ENCODE peak calls at places on chromosomes 5 and 9, in nine cellular contexts. A is GM23338, V is upper lobe of left lung, N is transverse colon, U is H1, W is HepG2, C is breast epithelium, R is HCT116, L is spleen. K is an unnamed sample.

GRCh38 chr5:74412064-74412463 is 228.5 kb downstream of the ENC1 start:
- DNase-seq in A (peak; percentile 60), V (no peak), N (no peak), U (no peak), W (no peak), C (no peak), R (no peak), L (no peak), K (no peak)

GRCh38 chr5:120613729-120614128 is 149.6 kb downstream of the PRR16 start:
- DNase-seq in A (no peak), V (no peak), N (no peak), U (no peak), W (no peak), C (no peak), R (no peak), L (no peak), K (no peak)

GRCh38 chr5:115349001-115349817 is 52.8 kb upstream of the CCDC112 start:
- DNase-seq in A (no peak), V (no peak), N (peak; percentile 42), U (no peak), W (peak; percentile 69), C (peak; percentile 30), R (peak; percentile 36), L (no peak), K (no peak)

GRCh38 chr9:136558373-136558772 is 12.5 kb upstream of the NOTCH1 start:
- DNase-seq in A (no peak), V (no peak), N (no peak), U (no peak), W (no peak), C (no peak), R (no peak), L (no peak), K (no peak)

GRCh38 chr5:73911761-73912393 is 285.9 kb downstream of the ARHGEF28 start:
- DNase-seq in A (no peak), V (no peak), N (no peak), U (no peak), W (no peak), C (no peak), R (no peak), L (no peak), K (no peak)

GRCh38 chr5:77852514-77853352 is 76.6 kb upstream of the TBCA start:
- DNase-seq in A (peak; percentile 87), V (peak; percentile 85), N (peak; percentile 39), U (peak; percentile 49), W (no peak), C (no peak), R (no peak), L (peak; percentile 83), K (no peak)

GRCh38 chr9:15417626-15418025 is 5.0 kb upstream of the SNAPC3 start:
- DNase-seq in A (peak; percentile 46), V (no peak), N (no peak), U (no peak), W (no peak), C (no peak), R (no peak), L (no peak), K (no peak)

GRCh38 chr5:78698218-78698751 is 49.7 kb upstream of the LHFPL2 start:
- DNase-seq in A (no peak), V (no peak), N (no peak), U (no peak), W (no peak), C (peak; percentile 54), R (no peak), L (no peak), K (no peak)

GRCh38 chr9:118522093-118523028 is 818.2 kb downstream of the TLR4 start:
- DNase-seq in A (peak; percentile 90), V (no peak), N (peak; percentile 13), U (peak; percentile 78), W (peak; percentile 8), C (no peak), R (no peak), L (no peak), K (no peak)

GRCh38 chr9:98287383-98287782 is 31.9 kb upstream of the TBC1D2 start:
- DNase-seq in A (peak; percentile 72), V (no peak), N (no peak), U (no peak), W (no peak), C (no peak), R (no peak), L (no peak), K (no peak)

GRCh38 chr9:75873707-75874106 is 16.8 kb upstream of the PCSK5 start:
- DNase-seq in A (no peak), V (no peak), N (no peak), U (no peak), W (no peak), C (no peak), R (no peak), L (no peak), K (no peak)

GRCh38 chr5:73122875-73123810 is 2.8 kb downstream of the TMEM171 start:
- DNase-seq in A (peak; percentile 66), V (peak; percentile 67), N (no peak), U (no peak), W (no peak), C (no peak), R (no peak), L (no peak), K (no peak)

GRCh38 chr5:136285501-136285900 is 79.8 kb downstream of the TRPC7 start:
- DNase-seq in A (no peak), V (no peak), N (no peak), U (no peak), W (no peak), C (no peak), R (no peak), L (no peak), K (no peak)

GRCh38 chr9:32395483-32396216 is 11.2 kb downstream of the ACO1 start:
- DNase-seq in A (peak; percentile 40), V (no peak), N (no peak), U (no peak), W (no peak), C (no peak), R (no peak), L (no peak), K (no peak)

DNA sequence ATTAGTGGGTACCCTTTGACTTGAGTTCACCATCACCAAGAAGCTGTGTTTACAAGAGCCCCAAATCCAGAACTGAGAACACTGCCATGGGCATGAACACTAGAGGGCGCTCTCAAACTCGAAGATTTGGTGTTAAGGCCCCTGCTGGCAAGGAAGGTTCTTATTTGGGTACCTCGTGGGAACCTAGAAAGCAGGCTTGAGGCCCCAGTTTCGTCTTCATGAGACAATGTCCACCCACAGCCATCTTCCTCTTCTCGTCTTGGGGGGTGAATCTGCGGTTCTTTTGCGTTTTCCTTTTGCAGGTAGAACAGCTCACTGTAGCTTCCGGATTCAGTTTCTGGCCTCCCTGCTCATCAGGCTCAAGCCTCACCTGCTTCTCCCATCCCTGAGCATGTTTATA is 184.0 kb downstream of the SEMA5A start:
- DNase-seq in A (peak; percentile 95), V (no peak), N (peak; percentile 60), U (peak; percentile 60), W (peak; percentile 54), C (no peak), R (peak; percentile 6), L (no peak), K (no peak)
- H3K27ac ChIP-seq in A (no peak overlapping the region), V (no peak overlapping the region), N (no peak overlapping the region), U (no peak overlapping the region), W (no peak overlapping the region), C (no peak overlapping the region), R (no peak overlapping the region), L (no peak overlapping the region), K (no peak overlapping the region)

GRCh38 chr5:179232091-179232490 is 113.2 kb downstream of the ADAMTS2 start:
- DNase-seq in A (no peak), V (no peak), N (no peak), U (no peak), W (no peak), C (no peak), R (no peak), L (peak; percentile 38), K (peak; percentile 16)

GRCh38 chr5:179231309-179231708 is 114.0 kb downstream of the ADAMTS2 start:
- DNase-seq in A (no peak), V (no peak), N (no peak), U (no peak), W (no peak), C (no peak), R (no peak), L (no peak), K (no peak)

GRCh38 chr5:179235416-179236400 is 109.6 kb downstream of the ADAMTS2 start:
- DNase-seq in A (no peak), V (no peak), N (peak; percentile 1), U (no peak), W (no peak), C (no peak), R (no peak), L (peak; percentile 36), K (no peak)

GRCh38 chr5:179234563-179235135 is 110.6 kb downstream of the ADAMTS2 start:
- DNase-seq in A (no peak), V (peak; percentile 38), N (peak; percentile 2), U (no peak), W (no peak), C (no peak), R (no peak), L (peak; percentile 43), K (peak; percentile 72)

DNA sequence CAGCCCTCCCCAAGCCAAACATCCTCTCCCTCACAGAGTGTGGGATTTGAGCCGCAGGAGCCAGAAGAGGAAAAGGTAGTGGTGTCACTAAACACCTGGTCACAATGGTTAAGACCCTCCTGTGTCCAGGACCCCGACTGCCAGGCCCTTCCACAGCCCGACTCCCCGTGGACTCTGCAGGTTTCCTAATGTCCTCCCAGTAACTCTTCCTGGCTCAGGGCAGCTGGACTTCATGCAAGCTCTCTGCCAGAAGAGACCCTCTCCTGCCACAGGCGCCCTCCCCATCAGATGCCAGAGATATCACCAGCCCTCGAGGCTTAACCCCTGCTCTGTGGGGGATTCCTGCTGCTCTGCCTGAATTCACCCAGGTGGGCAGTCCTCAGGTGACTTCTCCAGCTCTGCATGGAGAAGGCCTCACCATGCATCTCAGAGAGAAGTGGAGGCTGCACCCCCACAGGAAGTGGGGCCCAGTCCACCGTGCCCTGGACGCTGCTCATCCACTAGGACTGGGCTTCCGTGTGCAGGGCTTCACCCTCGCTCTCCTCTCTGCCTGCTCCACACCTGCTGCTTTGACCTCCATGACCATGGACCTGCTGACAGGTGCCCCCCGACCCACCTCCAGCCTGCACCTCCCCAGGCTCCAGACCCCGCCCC is 111.2 kb downstream of the ADAMTS2 start:
- DNase-seq in A (no peak), V (no peak), N (no peak), U (no peak), W (no peak), C (no peak), R (no peak), L (peak; percentile 41), K (no peak)
- TF ChIP-seq POLR2AphosphoS5 in A (no peak), V (no peak), N (no peak), U (no peak), W (no peak), C (no peak), R (no peak), L (no peak), K (no peak)

GRCh38 chr5:157999696-158000095 is 140.8 kb upstream of the CLINT1 start:
- DNase-seq in A (no peak), V (no peak), N (no peak), U (no peak), W (no peak), C (no peak), R (no peak), L (no peak), K (no peak)
- H3K27ac ChIP-seq in A (no peak overlapping the region), V (no peak overlapping the region), N (no peak overlapping the region), U (no peak overlapping the region), W (no peak overlapping the region), C (no peak overlapping the region), R (no peak overlapping the region), L (no peak overlapping the region), K (no peak overlapping the region)

DNA sequence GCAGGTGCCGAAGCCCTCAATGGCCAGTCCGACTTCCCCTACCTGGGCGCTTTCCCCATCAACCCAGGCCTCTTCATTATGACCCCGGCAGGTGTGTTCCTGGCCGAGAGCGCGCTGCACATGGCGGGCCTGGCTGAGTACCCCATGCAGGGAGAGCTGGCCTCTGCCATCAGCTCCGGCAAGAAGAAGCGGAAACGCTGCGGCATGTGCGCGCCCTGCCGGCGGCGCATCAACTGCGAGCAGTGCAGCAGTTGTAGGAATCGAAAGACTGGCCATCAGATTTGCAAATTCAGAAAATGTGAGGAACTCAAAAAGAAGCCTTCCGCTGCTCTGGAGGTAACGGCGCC is 32.9 kb downstream of the CXXC5 start:
- DNase-seq in A (no peak), V (no peak), N (no peak), U (no peak), W (no peak), C (no peak), R (no peak), L (no peak), K (no peak)
- TF ChIP-seq POLR2AphosphoS5 in A (no peak), V (no peak), N (no peak), U (no peak), W (no peak), C (no peak), R (no peak), L (peak; percentile 23), K (no peak)

K was measured in vagina.